ENCODE peak calls at places on chromosomes 16 and 17, in ten cellular contexts. M, F, J, V, I, T, A, Q, E and U are unnamed samples.

GRCh38 chr16:72371307-72372081 is 199.5 kb upstream of the PMFBP1 start:
- DNase-seq in F (peak), V (no peak), T (no peak), A (no peak), I (peak), J (no peak), M (no peak), E (peak), Q (no peak), U (peak)

GRCh38 chr17:35947156-35947585 is 3.7 kb upstream of the LYZL6 start:
- DNase-seq in Q (peak), A (peak), I (peak), J (peak), M (no peak), F (peak), V (no peak), T (peak), E (peak), U (peak)

GRCh38 chr16:89864421-89864820 is 9.0 kb upstream of the TCF25 start:
- DNase-seq in J (no peak), T (no peak), E (no peak), M (no peak), V (no peak), F (peak), Q (no peak), A (no peak), I (no peak), U (no peak)

GRCh38 chr16:69930117-69930776 is 20.9 kb upstream of the CLEC18A start:
- DNase-seq in J (peak), F (peak), V (no peak), T (peak), Q (peak), M (no peak), E (peak), I (peak), A (peak), U (peak)

GRCh38 chr17:75271955-75272847 is 1.2 kb upstream of the MIF4GD start:
- DNase-seq in E (no peak), A (no peak), J (peak), I (no peak), Q (no peak), T (no peak), M (no peak), F (peak), V (no peak), U (no peak)

GRCh38 chr17:44522883-44523671 is 19.9 kb upstream of the GPATCH8 start:
- DNase-seq in V (no peak), E (peak), J (peak), I (peak), M (no peak), T (no peak), Q (peak), A (peak), F (peak), U (peak)

GRCh38 chr17:79420318-79421243 is 190.3 kb downstream of the RBFOX3 start:
- DNase-seq in V (no peak), F (peak), E (no peak), Q (peak), M (no peak), I (peak), T (no peak), J (peak), A (peak), U (no peak)

GRCh38 chr17:53628011-53628410 is 194.7 kb upstream of the KIF2B start:
- DNase-seq in V (no peak), E (no peak), A (no peak), I (no peak), F (peak), M (no peak), J (no peak), T (no peak), Q (no peak), U (no peak)

GRCh38 chr16:88705076-88705684 is 1.0 kb downstream of the RNF166 start:
- DNase-seq in V (no peak), E (no peak), T (peak), A (peak), J (peak), M (no peak), F (peak), Q (peak), I (peak), U (peak)

GRCh38 chr16:10862432-10862831 is 14.6 kb upstream of the CIITA start:
- DNase-seq in E (peak), J (no peak), Q (peak), M (no peak), V (no peak), I (no peak), A (no peak), F (peak), T (no peak), U (no peak)

GRCh38 chr16:82630688-82631087 is 3.9 kb downstream of the CDH13 start:
- DNase-seq in Q (peak), T (no peak), I (no peak), V (no peak), J (no peak), E (no peak), F (peak), M (no peak), A (no peak), U (no peak)

GRCh38 chr16:67001726-67002125 is 13.3 kb downstream of the CES4A start:
- DNase-seq in V (no peak), E (no peak), Q (no peak), T (no peak), A (no peak), J (no peak), I (no peak), M (no peak), F (no peak), U (no peak)

GRCh38 chr17:8341456-8341855 is 1.8 kb downstream of the ODF4 start:
- DNase-seq in Q (no peak), A (no peak), E (no peak), V (no peak), M (no peak), T (no peak), J (no peak), I (no peak), F (no peak), U (no peak)

GRCh38 chr16:6447046-6447445 is 885.6 kb upstream of the RBFOX1 start:
- DNase-seq in I (no peak), A (no peak), T (no peak), F (no peak), Q (no peak), J (no peak), M (no peak), V (no peak), E (no peak), U (no peak)

GRCh38 chr16:47847220-47847970 is 308.4 kb downstream of the ABCC12 start:
- DNase-seq in Q (no peak), T (no peak), J (no peak), I (no peak), A (no peak), F (peak), V (no peak), E (no peak), M (no peak), U (no peak)

GRCh38 chr17:2218426-2218825 is 85.2 kb downstream of the SMG6 start:
- DNase-seq in F (no peak), E (no peak), V (no peak), J (no peak), M (no peak), T (no peak), I (no peak), A (no peak), Q (no peak), U (no peak)

GRCh38 chr17:61318684-61319098 is 81.0 kb upstream of the TBX2 start:
- DNase-seq in F (no peak), V (no peak), T (no peak), A (no peak), E (no peak), I (no peak), M (no peak), J (no peak), Q (no peak), U (no peak)

GRCh38 chr17:72463287-72464102 is 342.7 kb downstream of the SOX9 start:
- DNase-seq in Q (no peak), F (no peak), V (no peak), E (no peak), I (no peak), T (no peak), A (no peak), J (no peak), M (no peak), U (peak)

GRCh38 chr17:79427621-79428539 is 183.0 kb downstream of the RBFOX3 start:
- DNase-seq in A (no peak), J (no peak), F (no peak), T (no peak), Q (no peak), I (no peak), V (no peak), M (no peak), E (no peak), U (no peak)

GRCh38 chr17:40382251-40382650 is 17.7 kb upstream of the GJD3 start:
- DNase-seq in A (no peak), M (no peak), F (no peak), I (no peak), V (no peak), J (no peak), Q (no peak), T (no peak), E (no peak), U (no peak)

GRCh38 chr17:17181666-17182600 is 24.2 kb downstream of the PLD6 start:
- DNase-seq in Q (no peak), A (peak), F (no peak), M (no peak), V (no peak), I (no peak), E (no peak), J (no peak), T (peak), U (peak)

GRCh38 chr17:69592692-69593350 is 178.3 kb downstream of the MAP2K6 start:
- DNase-seq in A (no peak), I (no peak), E (no peak), T (no peak), M (no peak), F (peak), J (no peak), V (no peak), Q (no peak), U (no peak)

GRCh38 chr16:28001184-28001583 is 62.3 kb downstream of the GSG1L start:
- DNase-seq in M (no peak), E (no peak), I (no peak), V (no peak), T (no peak), Q (peak), A (no peak), F (no peak), J (no peak), U (no peak)